ENCODE peak calls at places on chromosomes 3 and 15, in nine cellular contexts. N is GM12878, K is mammary epithelial cell, P is PC-9, R is fibroblast of lung, O is endothelial cell of umbilical vein, I is neural progenitor cell, Q is DND-41, D is HCT116. B is an unnamed sample.

GRCh38 chr3:18366258-18366657 is 58.9 kb downstream of the SATB1 start:
- DNase-seq in Q (no peak), R (no peak), D (no peak), I (no peak), P (no peak), O (no peak), K (no peak), N (no peak), B (no peak)

GRCh38 chr15:56233549-56233948 is 10.1 kb downstream of the RFX7 start:
- DNase-seq in N (no peak), Q (no peak), P (no peak), R (no peak), K (no peak), I (no peak), O (no peak), D (no peak), B (no peak)

GRCh38 chr15:63368503-63368902 is 13.1 kb downstream of the CA12 start:
- DNase-seq in P (no peak), D (no peak), N (no peak), K (no peak), I (no peak), Q (no peak), R (no peak), O (no peak), B (no peak)

GRCh38 chr3:188697127-188697526 is 474.6 kb upstream of the TPRG1 start:
- DNase-seq in R (no peak), P (no peak), D (no peak), I (peak), K (no peak), N (peak), Q (no peak), O (no peak), B (no peak)

GRCh38 chr3:72997421-72997961 is 880 bp downstream of the PPP4R2 start:
- DNase-seq in R (peak), P (peak), K (peak), D (peak), I (peak), N (no peak), O (peak), Q (peak), B (peak)

GRCh38 chr3:170553788-170554620 is 31.9 kb downstream of the SLC7A14 start:
- DNase-seq in N (no peak), O (peak), P (no peak), R (no peak), K (no peak), I (no peak), Q (no peak), D (no peak), B (no peak)

GRCh38 chr3:23712095-23712494 is 93.7 kb upstream of the UBE2E1 start:
- DNase-seq in P (no peak), I (no peak), D (no peak), N (peak), K (no peak), Q (no peak), O (no peak), R (no peak), B (no peak)

GRCh38 chr3:62370112-62371031 is 3.0 kb downstream of the FEZF2 start:
- DNase-seq in D (no peak), I (peak), Q (no peak), P (no peak), N (no peak), K (no peak), O (no peak), R (no peak), B (no peak)

GRCh38 chr15:66136948-66137347 is 116.6 kb downstream of the MEGF11 start:
- DNase-seq in P (no peak), D (no peak), Q (no peak), I (no peak), O (no peak), N (no peak), R (no peak), K (no peak), B (no peak)

GRCh38 chr3:166071-166470 is 30.5 kb upstream of the CHL1 start:
- DNase-seq in P (no peak), Q (no peak), O (no peak), K (no peak), D (no peak), I (peak), R (peak), N (no peak), B (peak)

GRCh38 chr3:187750513-187751123 is 5.3 kb upstream of the BCL6 start:
- DNase-seq in I (peak), N (no peak), R (peak), P (no peak), D (no peak), Q (peak), O (no peak), K (no peak), B (peak)

GRCh38 chr15:47119349-47119748 is 598.0 kb upstream of the SEMA6D start:
- DNase-seq in I (no peak), N (no peak), Q (no peak), K (no peak), R (no peak), P (no peak), D (no peak), O (no peak), B (no peak)

GRCh38 chr3:129824926-129825541 is 68.5 kb downstream of the TMCC1 start:
- DNase-seq in R (peak), I (peak), Q (peak), N (peak), P (peak), O (peak), K (peak), D (peak), B (peak)

GRCh38 chr3:197592361-197593045 is 36.7 kb upstream of the BDH1 start:
- DNase-seq in O (no peak), N (no peak), P (no peak), Q (peak), D (no peak), R (no peak), I (no peak), K (no peak), B (no peak)

GRCh38 chr15:34850121-34850520 is 54.8 kb upstream of the ACTC1 start:
- DNase-seq in O (no peak), K (no peak), Q (no peak), R (no peak), I (no peak), N (no peak), P (no peak), D (no peak), B (no peak)

GRCh38 chr3:182937293-182938051 is 42.9 kb downstream of the DCUN1D1 start:
- DNase-seq in P (no peak), N (no peak), R (no peak), I (no peak), O (peak), Q (peak), D (no peak), K (peak), B (no peak)

GRCh38 chr15:68054658-68055223 is 626 bp downstream of the PIAS1 start:
- DNase-seq in Q (peak), P (peak), I (peak), O (peak), K (peak), N (no peak), R (peak), D (no peak), B (peak)

GRCh38 chr3:122668930-122669730 is 11.5 kb upstream of the PARP14 start:
- DNase-seq in N (no peak), I (no peak), P (no peak), K (peak), D (peak), R (peak), Q (no peak), O (no peak), B (peak)

GRCh38 chr15:98144388-98144787 is 183.9 kb downstream of the ARRDC4 start:
- DNase-seq in K (peak), I (no peak), D (no peak), R (no peak), Q (no peak), P (no peak), N (no peak), O (no peak), B (no peak)

GRCh38 chr15:56325186-56325585 is 40.0 kb upstream of the TEX9 start:
- DNase-seq in R (peak), N (no peak), O (no peak), P (no peak), Q (no peak), K (peak), D (no peak), I (no peak), B (peak)

GRCh38 chr3:11818033-11818432 is 28.7 kb downstream of the TAMM41 start:
- DNase-seq in D (no peak), P (no peak), R (peak), I (no peak), O (no peak), K (peak), N (no peak), Q (no peak), B (peak)

GRCh38 chr3:107493134-107493533 is 29.6 kb upstream of the BBX start:
- DNase-seq in N (no peak), D (no peak), Q (no peak), R (no peak), O (no peak), I (no peak), P (no peak), K (no peak), B (no peak)

GRCh38 chr15:41661078-41661528 is 898 bp downstream of the MGA start:
- DNase-seq in R (no peak), K (no peak), D (no peak), N (no peak), P (no peak), I (no peak), O (no peak), Q (no peak), B (no peak)

GRCh38 chr3:27591811-27592210 is 107.6 kb upstream of the SLC4A7 start:
- DNase-seq in O (peak), P (no peak), Q (peak), K (no peak), R (peak), I (no peak), N (no peak), D (no peak), B (peak)

GRCh38 chr3:4995500-4996053 is 16.3 kb downstream of the BHLHE40 start:
- DNase-seq in K (peak), N (no peak), O (no peak), R (peak), I (no peak), Q (no peak), P (peak), D (peak), B (peak)

GRCh38 chr15:67578020-67578600 is 35.6 kb downstream of the MAP2K5 start:
- DNase-seq in O (no peak), R (no peak), K (no peak), I (no peak), Q (no peak), D (no peak), P (no peak), N (no peak), B (no peak)

GRCh38 chr15:45457215-45457614 is 65.3 kb downstream of the SLC30A4 start:
- DNase-seq in Q (no peak), N (no peak), O (no peak), K (peak), D (no peak), I (no peak), R (no peak), P (no peak), B (no peak)

GRCh38 chr3:180401226-180401625 is 200.7 kb upstream of the TTC14 start:
- DNase-seq in O (no peak), D (no peak), I (no peak), P (no peak), Q (no peak), N (no peak), R (peak), K (no peak), B (no peak)

GRCh38 chr15:55791576-55792400 is 48.8 kb upstream of the PRTG start:
- DNase-seq in R (peak), N (no peak), O (peak), I (no peak), Q (no peak), P (peak), K (peak), D (no peak), B (peak)

GRCh38 chr3:194203482-194204035 is 67.6 kb downstream of the HES1 start:
- DNase-seq in D (no peak), Q (peak), K (no peak), N (no peak), P (peak), R (no peak), O (no peak), I (no peak), B (no peak)

GRCh38 chr3:194201953-194202666 is 66.2 kb downstream of the HES1 start:
- DNase-seq in Q (no peak), I (no peak), D (no peak), P (no peak), O (no peak), R (no peak), K (peak), N (no peak), B (no peak)

GRCh38 chr3:194204793-194205065 is 68.8 kb downstream of the HES1 start:
- DNase-seq in I (peak), R (no peak), D (no peak), N (no peak), O (no peak), Q (no peak), P (peak), K (peak), B (no peak)

GRCh38 chr3:194205675-194206133 is 69.8 kb downstream of the HES1 start:
- DNase-seq in I (no peak), D (peak), R (peak), K (no peak), Q (peak), P (peak), N (no peak), O (peak), B (peak)

GRCh38 chr3:194204036-194204792 is 68.3 kb downstream of the HES1 start:
- DNase-seq in N (no peak), P (peak), D (no peak), K (peak), Q (peak), O (no peak), I (peak), R (no peak), B (no peak)
- TF ChIP-seq EZH2 in N (no peak), P (no peak), D (no peak), K (no peak), Q (peak), O (no peak), I (peak), R (no peak), B (peak)

DNA sequence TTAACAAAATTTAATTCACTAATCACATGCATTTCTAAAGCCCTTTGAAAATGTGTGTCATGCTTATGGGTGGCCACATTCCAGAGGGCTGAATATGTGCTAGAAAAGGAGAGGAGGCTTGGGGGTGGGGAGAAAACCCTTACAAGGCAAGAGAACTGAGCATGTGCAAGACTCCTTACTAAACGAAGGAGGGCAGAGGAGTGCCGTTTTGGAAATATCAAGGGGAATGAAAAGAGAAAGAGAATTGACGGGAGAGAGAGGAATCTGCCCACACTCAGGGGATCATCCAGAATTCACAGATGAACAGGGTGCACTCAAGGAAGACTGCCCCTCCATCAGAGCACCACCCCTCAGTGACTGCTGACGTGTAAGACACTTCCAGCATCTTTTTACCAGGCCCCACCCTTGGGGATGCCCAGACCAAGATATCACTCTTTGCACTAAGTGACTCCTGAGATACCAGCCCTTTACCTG is 37.9 kb upstream of the TSC22D2 start:
- DNase-seq in R (peak), D (peak), Q (no peak), P (peak), O (peak), N (no peak), I (peak), K (peak), B (peak)
- H3K4me3 ChIP-seq in R (peak), D (peak), Q (no peak), P (peak), O (peak), N (no peak), I (no peak), K (peak), B (peak)

DNA sequence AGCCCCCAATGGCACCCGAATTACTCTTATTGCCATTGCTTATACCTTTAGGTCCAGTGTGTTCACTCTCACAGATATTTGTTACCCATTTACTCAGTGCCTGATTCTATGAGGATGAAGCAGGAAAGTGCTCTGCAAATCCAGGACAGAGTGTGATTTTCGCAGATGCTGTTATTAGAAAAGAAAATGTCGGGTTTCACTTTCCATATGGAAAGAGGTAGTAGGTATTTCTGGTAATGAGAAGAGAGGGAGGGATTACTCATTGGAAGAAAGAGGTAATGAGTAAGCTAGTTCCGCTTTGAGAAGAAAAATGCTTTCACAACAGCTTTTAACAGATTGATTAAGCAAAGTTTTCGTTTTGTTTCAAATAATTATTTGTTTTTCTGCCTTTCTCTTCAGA is 336.3 kb upstream of the CFAP20DC start:
- DNase-seq in P (no peak), O (no peak), R (no peak), I (no peak), K (no peak), Q (no peak), D (no peak), N (peak), B (no peak)
- H2AFZ ChIP-seq in P (no peak), O (no peak), R (no peak), I (no peak), K (no peak), Q (no peak), D (no peak), N (no peak), B (no peak)

DNA sequence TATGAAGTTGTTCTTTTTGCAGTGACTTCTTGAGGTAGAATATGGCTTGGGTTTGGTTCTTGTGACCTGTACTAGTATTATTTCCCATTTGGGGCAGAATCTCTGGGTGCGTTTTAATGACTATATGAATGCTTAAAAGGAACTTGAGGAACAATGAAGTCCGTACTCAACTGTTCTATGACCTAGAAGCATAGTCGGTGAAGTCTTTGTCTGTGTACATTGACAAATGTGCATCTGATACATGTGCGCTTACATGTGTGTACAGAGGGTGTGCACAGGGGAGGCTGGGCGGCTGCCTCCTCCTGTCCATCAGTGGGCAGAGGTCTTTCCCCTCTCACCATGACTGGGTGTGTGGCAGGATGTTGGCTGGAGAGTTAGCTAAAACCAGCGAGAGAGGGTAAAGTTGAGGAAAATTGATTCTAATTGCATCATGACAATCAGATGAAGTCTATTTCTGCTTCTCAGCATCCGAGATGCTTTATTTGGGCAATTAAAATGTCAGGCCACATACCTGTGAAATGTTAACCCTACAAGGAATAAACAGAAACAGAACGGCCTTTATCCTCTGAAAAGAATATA is 1.0 kb upstream of the NR2F2 start:
- DNase-seq in I (peak), N (no peak), Q (no peak), R (peak), O (peak), D (no peak), K (no peak), P (no peak), B (peak)
- TF ChIP-seq EZH2 in I (no peak), N (no peak), Q (no peak), R (no peak), O (no peak), D (no peak), K (no peak), P (no peak), B (no peak)